ENCODE peak calls at places on chromosomes 7 and 10, in four cellular contexts. U, X, H and B are unnamed samples.

GRCh38 chr7:125695631-125696030 is 766.0 kb upstream of the POT1 start:
- DNase-seq in U (no peak), X (no peak), H (no peak), B (no peak)

GRCh38 chr7:157432541-157432956 is 95.7 kb downstream of the DNAJB6 start:
- DNase-seq in X (peak), U (no peak), H (peak), B (no peak)

GRCh38 chr7:150400779-150401423 is 21.8 kb downstream of the ZNF775 start:
- DNase-seq in U (no peak), H (peak), X (no peak), B (no peak)

GRCh38 chr7:75054744-75055527 is 18.7 kb downstream of the RCC1L start:
- DNase-seq in X (no peak), H (no peak), U (no peak), B (peak)

GRCh38 chr10:69049564-69049955 is 38.3 kb upstream of the SRGN start:
- DNase-seq in H (no peak), X (no peak), U (no peak), B (no peak)

GRCh38 chr7:26202019-26202985 is 757 bp downstream of the CBX3 start:
- DNase-seq in X (peak), H (peak), U (peak), B (no peak)

GRCh38 chr7:109213081-109213480 is 643.4 kb downstream of the DNAJB9 start:
- DNase-seq in X (no peak), U (no peak), H (no peak), B (no peak)

GRCh38 chr7:47786557-47787248 is 161.6 kb downstream of the PKD1L1 start:
- DNase-seq in U (no peak), X (no peak), H (peak), B (peak)

GRCh38 chr7:158247758-158248487 is 339.7 kb downstream of the PTPRN2 start:
- DNase-seq in X (no peak), H (no peak), U (no peak), B (no peak)

GRCh38 chr7:135976312-135977019 is 693 bp downstream of the MTPN start:
- DNase-seq in X (no peak), U (peak), H (no peak), B (no peak)

GRCh38 chr10:121675344-121675743 is 77.1 kb upstream of the FGFR2 start:
- DNase-seq in U (no peak), H (no peak), X (no peak), B (no peak)

GRCh38 chr7:83475403-83475802 is 173.5 kb downstream of the SEMA3E start:
- DNase-seq in X (no peak), H (no peak), U (no peak), B (no peak)

GRCh38 chr10:89469517-89469916 is 55.1 kb downstream of the IFIT5 start:
- DNase-seq in X (no peak), H (no peak), U (no peak), B (no peak)

GRCh38 chr7:78444267-78444666 is 645.7 kb downstream of the PHTF2 start:
- DNase-seq in U (no peak), H (no peak), X (no peak), B (no peak)

GRCh38 chr7:93327006-93327633 is 95.0 kb downstream of the VPS50 start:
- DNase-seq in U (no peak), X (no peak), H (no peak), B (peak)

GRCh38 chr7:101814996-101815825 is 2.2 kb upstream of the CUX1 start:
- DNase-seq in U (peak), H (peak), X (peak), B (no peak)

GRCh38 chr7:121797283-121798037 is 75.5 kb upstream of the PTPRZ1 start:
- DNase-seq in U (no peak), H (no peak), X (no peak), B (no peak)

GRCh38 chr7:130844811-130845580 is 111.0 kb upstream of the KLF14 start:
- DNase-seq in H (no peak), U (no peak), X (no peak), B (no peak)

GRCh38 chr7:50782376-50783208 is at the start of gene GRB10:
- DNase-seq in X (peak), U (no peak), H (peak), B (no peak)

GRCh38 chr10:117514971-117515370 is 27.6 kb upstream of the EMX2 start:
- DNase-seq in H (no peak), X (no peak), U (no peak), B (no peak)

GRCh38 chr7:83936056-83936703 is 258.4 kb downstream of the SEMA3A start:
- DNase-seq in X (peak), U (no peak), H (no peak), B (peak)

GRCh38 chr10:20093600-20093999 is 277.4 kb downstream of the PLXDC2 start:
- DNase-seq in X (no peak), U (no peak), H (no peak), B (no peak)

GRCh38 chr10:36269222-36269621 is 627.1 kb upstream of the FZD8 start:
- DNase-seq in X (no peak), U (no peak), H (no peak), B (no peak)

GRCh38 chr10:132385721-132386418 is 11.1 kb upstream of the PWWP2B start:
- DNase-seq in X (peak), H (peak), U (no peak), B (no peak)

GRCh38 chr7:70614237-70614984 is 517.5 kb upstream of the GALNT17 start:
- DNase-seq in X (no peak), U (no peak), H (peak), B (no peak)

GRCh38 chr7:70612811-70613210 is 519.1 kb upstream of the GALNT17 start:
- DNase-seq in U (no peak), X (no peak), H (no peak), B (no peak)

GRCh38 chr7:70616821-70617220 is 515.1 kb upstream of the GALNT17 start:
- DNase-seq in X (no peak), H (no peak), U (no peak), B (no peak)

GRCh38 chr7:70618020-70618551 is 513.9 kb upstream of the GALNT17 start:
- DNase-seq in U (no peak), H (no peak), X (no peak), B (no peak)

GRCh38 chr7:70615066-70615465 is 516.9 kb upstream of the GALNT17 start:
- DNase-seq in U (no peak), H (no peak), X (no peak), B (no peak)
- H3K4me3 ChIP-seq in U (no peak), H (no peak), X (no peak), B (no peak)

GRCh38 chr10:80289451-80290287 is at the start of gene MAT1A:
- DNase-seq in H (no peak), U (no peak), X (no peak), B (no peak)
- H3K4me3 ChIP-seq in H (no peak), U (no peak), X (no peak), B (no peak)

GRCh38 chr7:95796617-95797016 is 24.3 kb downstream of the DYNC1I1 start:
- DNase-seq in U (no peak), H (no peak), X (no peak), B (no peak)
- H3K4me3 ChIP-seq in U (no peak), H (no peak), X (no peak), B (no peak)

GRCh38 chr10:102247724-102248123 is 2.4 kb downstream of the GBF1 start:
- DNase-seq in U (no peak), H (no peak), X (no peak), B (no peak)
- H3K4me3 ChIP-seq in U (no peak), H (no peak), X (peak), B (no peak)

GRCh38 chr10:110392121-110392859 is 87.6 kb upstream of the SMNDC1 start:
- DNase-seq in X (peak), U (no peak), H (peak), B (no peak)
- H3K4me3 ChIP-seq in X (no peak), U (no peak), H (no peak), B (no peak)

GRCh38 chr10:35194471-35194870 is 67.8 kb downstream of the CREM start:
- DNase-seq in X (no peak), H (no peak), U (no peak), B (no peak)

GRCh38 chr10:35192645-35193249 is 66.1 kb downstream of the CREM start:
- DNase-seq in U (no peak), X (no peak), H (no peak), B (no peak)

GRCh38 chr10:35195361-35196306 is 69.0 kb downstream of the CREM start:
- DNase-seq in U (peak), X (no peak), H (no peak), B (peak)

GRCh38 chr10:35191523-35191922 is 64.9 kb downstream of the CREM start:
- DNase-seq in U (no peak), X (no peak), H (no peak), B (no peak)

GRCh38 chr10:35194906-35195305 is 68.3 kb downstream of the CREM start:
- DNase-seq in H (no peak), X (no peak), U (peak), B (no peak)
- H3K4me3 ChIP-seq in H (peak), X (no peak), U (peak), B (no peak)

GRCh38 chr10:128873408-128873807 is 593.6 kb upstream of the MGMT start:
- DNase-seq in U (no peak), H (no peak), X (no peak), B (no peak)
- H3K4me3 ChIP-seq in U (no peak), H (no peak), X (no peak), B (no peak)

GRCh38 chr7:5279734-5280133 is 3.0 kb upstream of the SLC29A4 start:
- DNase-seq in U (no peak), X (no peak), H (no peak), B (no peak)

GRCh38 chr7:5278781-5279180 is 4.0 kb upstream of the SLC29A4 start:
- DNase-seq in U (no peak), X (no peak), H (no peak), B (no peak)

GRCh38 chr7:5283421-5284303 is 919 bp downstream of the SLC29A4 start:
- DNase-seq in X (no peak), U (no peak), H (no peak), B (no peak)

GRCh38 chr7:5284304-5285281 is 1.9 kb downstream of the SLC29A4 start:
- DNase-seq in X (no peak), H (peak), U (no peak), B (no peak)

DNA sequence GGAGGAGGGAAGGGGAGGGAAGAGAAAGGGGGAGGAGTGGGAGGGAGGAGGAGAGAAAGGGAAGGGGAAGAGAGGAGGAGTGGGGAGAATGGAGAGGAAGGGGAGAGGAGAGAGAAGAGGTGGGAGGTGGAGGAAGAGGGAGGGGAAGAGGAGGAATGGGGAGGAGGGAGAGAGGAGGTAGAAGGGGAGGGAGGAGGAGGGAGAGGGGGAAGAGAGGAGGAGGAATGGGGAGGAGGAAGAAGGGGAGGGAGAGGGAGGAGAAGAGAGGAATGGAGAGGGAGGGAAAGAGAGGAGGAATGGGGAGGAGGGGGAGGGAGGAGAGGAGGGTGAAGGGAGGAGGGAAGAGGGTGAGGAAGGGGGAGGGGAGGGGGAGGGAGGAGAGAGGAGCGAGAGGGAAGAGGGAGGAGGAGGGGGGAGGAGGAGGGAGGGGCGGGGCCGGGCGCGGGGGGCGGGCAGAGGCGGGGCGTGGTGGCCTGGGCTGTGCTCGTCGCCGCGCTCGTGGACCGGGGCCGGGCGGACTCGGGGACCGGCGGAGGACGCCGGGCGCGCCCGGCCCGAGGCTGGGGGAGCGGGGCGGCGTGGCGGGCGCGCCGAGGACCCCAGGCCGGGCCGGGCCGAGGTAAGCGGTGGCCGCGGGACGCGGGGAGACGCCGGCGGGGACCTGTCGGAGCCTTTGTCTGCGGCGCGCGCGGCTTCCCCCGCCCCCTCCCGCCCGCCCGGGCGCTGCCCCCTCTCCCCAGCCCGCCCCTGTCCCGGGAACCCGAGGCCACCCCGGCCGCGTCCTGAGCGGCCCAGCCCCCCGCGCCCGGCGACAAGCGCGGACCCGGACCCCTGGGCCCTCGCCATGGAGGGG is at the start of gene SLC29A4:
- DNase-seq in H (no peak), X (peak), U (no peak), B (no peak)
- H3K4me3 ChIP-seq in H (no peak), X (peak), U (peak), B (peak)

DNA sequence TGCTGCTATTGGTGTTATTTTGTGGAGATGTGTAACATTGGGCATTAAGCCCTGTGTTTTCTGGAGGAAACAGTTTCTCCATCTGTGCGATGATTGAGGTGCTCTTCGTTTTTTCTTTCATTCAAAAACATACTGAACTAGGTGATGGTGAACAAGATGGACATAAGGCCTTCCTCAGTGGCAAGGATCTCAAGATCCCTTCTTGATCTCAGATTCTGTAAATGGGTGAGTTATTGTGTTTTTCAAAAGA is 759 bp upstream of the ELAPOR2 start:
- DNase-seq in U (no peak), X (no peak), H (no peak), B (no peak)
- H3K4me3 ChIP-seq in U (peak), X (peak), H (peak), B (no peak)

GRCh38 chr7:19116121-19117080 is 1.0 kb downstream of the TWIST1 start:
- DNase-seq in U (no peak), H (no peak), X (no peak), B (no peak)

GRCh38 chr7:19119372-19119771 is 1.9 kb upstream of the TWIST1 start:
- DNase-seq in H (no peak), X (no peak), U (no peak), B (no peak)

GRCh38 chr7:19118896-19119301 is 1.5 kb upstream of the TWIST1 start:
- DNase-seq in H (no peak), U (no peak), X (no peak), B (no peak)

GRCh38 chr7:19117081-19117869 is at the start of gene TWIST1:
- DNase-seq in H (peak), U (no peak), X (no peak), B (peak)

DNA sequence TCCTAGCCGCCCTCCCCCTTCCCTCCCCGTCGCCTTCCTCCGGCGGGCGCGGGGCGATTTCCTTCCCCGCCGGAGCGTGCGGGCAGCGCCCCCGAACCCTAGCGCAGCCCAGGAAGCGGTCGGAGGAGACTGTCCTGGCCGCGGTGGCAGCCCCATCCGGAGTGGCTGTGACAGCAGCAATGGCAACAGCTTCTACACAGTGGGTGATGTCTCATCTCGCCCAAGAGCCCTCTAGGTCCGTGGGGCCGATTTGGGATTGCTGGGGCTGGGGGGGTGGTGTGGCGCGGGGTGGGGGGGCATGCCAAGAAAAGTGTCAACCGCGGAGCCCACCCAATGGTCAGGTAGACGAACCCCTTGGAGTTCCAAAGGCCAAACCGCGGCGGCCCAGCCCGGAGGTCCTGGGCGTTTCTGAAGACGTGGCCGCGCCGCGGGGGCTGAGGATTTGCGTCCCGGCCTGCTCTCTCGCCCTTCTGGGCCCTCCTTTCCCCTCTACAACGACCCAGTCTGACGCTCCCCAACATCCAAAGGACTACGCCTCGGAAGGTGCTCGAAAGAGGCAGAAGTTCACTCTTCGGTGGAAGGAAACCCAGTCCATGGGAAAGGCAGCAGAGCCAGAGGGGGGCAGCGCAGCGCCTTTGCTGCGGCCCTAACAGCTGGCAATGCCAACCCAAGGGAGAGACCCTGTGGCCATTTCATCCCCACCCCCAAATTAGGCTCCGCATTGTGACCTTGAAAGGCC is 603 bp upstream of the TWIST1 start:
- DNase-seq in U (no peak), X (no peak), H (no peak), B (no peak)
- H3K4me3 ChIP-seq in U (no peak), X (peak), H (peak), B (peak)